ENCODE peak calls at places on chromosome 3, in six cellular contexts. One of them, this sample, is unnamed.
A peak's percentile ranks its signal among the peaks of the same experiment; 100 is the strongest.

GRCh38 chr3:133330043-133330442 is 69.8 kb upstream of the BFSP2 start:
- DNase-seq in AG09309: no peak
- DNase-seq in cardiac fibroblast: no peak
- DNase-seq in effector memory CD8-positive, alpha-beta T cell: no peak
- DNase-seq in HCT116: no peak
- DNase-seq in right cardiac atrium: no peak
- DNase-seq in this sample: no peak

GRCh38 chr3:27642796-27643195 is 79.3 kb downstream of the EOMES start:
- DNase-seq in right cardiac atrium: no peak
- DNase-seq in HCT116: no peak
- DNase-seq in cardiac fibroblast: peak; percentile 38
- DNase-seq in AG09309: no peak
- DNase-seq in effector memory CD8-positive, alpha-beta T cell: no peak
- DNase-seq in this sample: no peak

GRCh38 chr3:159929181-159929893 is 59.3 kb upstream of the IL12A start:
- DNase-seq in cardiac fibroblast: peak; percentile 75
- DNase-seq in AG09309: peak; percentile 66
- DNase-seq in right cardiac atrium: peak; percentile 67
- DNase-seq in effector memory CD8-positive, alpha-beta T cell: no peak
- DNase-seq in HCT116: no peak
- DNase-seq in this sample: no peak

GRCh38 chr3:165195628-165196576 is at the start of gene SLITRK3:
- DNase-seq in HCT116: no peak
- DNase-seq in right cardiac atrium: peak; percentile 33
- DNase-seq in AG09309: no peak
- DNase-seq in effector memory CD8-positive, alpha-beta T cell: no peak
- DNase-seq in cardiac fibroblast: no peak
- DNase-seq in this sample: no peak

GRCh38 chr3:38541800-38542199 is 45.7 kb downstream of the EXOG start:
- DNase-seq in right cardiac atrium: peak; percentile 61
- DNase-seq in effector memory CD8-positive, alpha-beta T cell: no peak
- DNase-seq in HCT116: no peak
- DNase-seq in cardiac fibroblast: peak; percentile 44
- DNase-seq in AG09309: no peak
- DNase-seq in this sample: no peak

GRCh38 chr3:182683335-182684257 is 109.7 kb upstream of the ATP11B start:
- DNase-seq in right cardiac atrium: no peak
- DNase-seq in cardiac fibroblast: peak; percentile 79
- DNase-seq in effector memory CD8-positive, alpha-beta T cell: peak; percentile 51
- DNase-seq in HCT116: peak; percentile 51
- DNase-seq in AG09309: peak; percentile 27
- DNase-seq in this sample: peak; percentile 34

GRCh38 chr3:37554364-37554763 is 307.3 kb upstream of the CTDSPL start:
- DNase-seq in effector memory CD8-positive, alpha-beta T cell: no peak
- DNase-seq in cardiac fibroblast: no peak
- DNase-seq in right cardiac atrium: no peak
- DNase-seq in AG09309: no peak
- DNase-seq in HCT116: no peak
- DNase-seq in this sample: no peak

GRCh38 chr3:114624047-114624445 is 330.2 kb downstream of the TIGIT start:
- DNase-seq in effector memory CD8-positive, alpha-beta T cell: no peak
- DNase-seq in right cardiac atrium: peak; percentile 68
- DNase-seq in cardiac fibroblast: peak; percentile 79
- DNase-seq in HCT116: no peak
- DNase-seq in AG09309: no peak
- DNase-seq in this sample: peak; percentile 6

GRCh38 chr3:12716605-12717121 is 42.4 kb downstream of the TMEM40 start:
- DNase-seq in right cardiac atrium: no peak
- DNase-seq in cardiac fibroblast: peak; percentile 57
- DNase-seq in HCT116: no peak
- DNase-seq in AG09309: no peak
- DNase-seq in effector memory CD8-positive, alpha-beta T cell: no peak
- DNase-seq in this sample: no peak

This sample was measured in left colon.